ENCODE peak calls at places on chromosomes 7 and 10, in seven cellular contexts. V is H1, F is spleen, G is HepG2, U is breast epithelium, P is Panc1, C is HCT116. L is an unnamed sample. For H3K4me1, the result is how much of the 10 kb centered on the place peaks cover.

GRCh38 chr7:80896856-80897598 is 21.8 kb downstream of the SEMA3C start:
- DNase-seq in V (no peak), F (no peak), G (no peak), U (no peak), P (no peak), C (no peak), L (no peak)

GRCh38 chr7:157763279-157764000 is 426.6 kb downstream of the DNAJB6 start:
- DNase-seq in V (no peak), F (peak), G (no peak), U (no peak), P (no peak), C (no peak), L (no peak)

GRCh38 chr7:10913457-10913856 is 60.2 kb upstream of the PHF14 start:
- DNase-seq in V (no peak), F (no peak), G (no peak), U (no peak), P (no peak), C (no peak), L (no peak)

GRCh38 chr7:106326594-106327537 is 42.1 kb upstream of the NAMPT start:
- DNase-seq in V (no peak), F (no peak), G (peak), U (no peak), P (no peak), C (no peak), L (no peak)

GRCh38 chr7:1736469-1736817 is 66.4 kb downstream of the ELFN1 start:
- DNase-seq in V (no peak), F (no peak), G (no peak), U (no peak), P (no peak), C (no peak), L (no peak)

GRCh38 chr7:38393874-38394273 is 120.4 kb upstream of the TARP start:
- DNase-seq in V (no peak), F (no peak), G (no peak), U (no peak), P (no peak), C (no peak), L (no peak)

GRCh38 chr10:1173091-1173490 is 116.9 kb downstream of the WDR37 start:
- DNase-seq in V (no peak), F (no peak), G (no peak), U (peak), P (no peak), C (no peak), L (no peak)

GRCh38 chr10:36802523-36803153 is 322.8 kb upstream of the ANKRD30A start:
- DNase-seq in V (no peak), F (no peak), G (no peak), U (no peak), P (no peak), C (no peak), L (no peak)

GRCh38 chr7:156618791-156619367 is 21.7 kb upstream of the RNF32 start:
- DNase-seq in V (no peak), F (no peak), G (no peak), U (no peak), P (no peak), C (no peak), L (peak)

GRCh38 chr10:63055705-63056104 is 77.4 kb upstream of the NRBF2 start:
- DNase-seq in V (no peak), F (no peak), G (no peak), U (no peak), P (no peak), C (no peak), L (no peak)

GRCh38 chr10:131698232-131698631 is 202.6 kb upstream of the PPP2R2D start:
- DNase-seq in V (no peak), F (peak), G (no peak), U (no peak), P (no peak), C (no peak), L (no peak)

GRCh38 chr10:5942001-5942400 is 35.3 kb downstream of the IL15RA start:
- DNase-seq in V (no peak), F (no peak), G (no peak), U (no peak), P (no peak), C (no peak), L (no peak)

GRCh38 chr7:4739528-4739992 is 35.9 kb upstream of the AP5Z1 start:
- DNase-seq in V (no peak), F (no peak), G (peak), U (no peak), P (no peak), C (no peak), L (peak)

GRCh38 chr7:28062197-28062988 is 118.2 kb downstream of the JAZF1 start:
- DNase-seq in V (peak), F (peak), G (peak), U (no peak), P (peak), C (peak), L (peak)

GRCh38 chr10:86953747-86954680 is 3.4 kb downstream of the MMRN2 start:
- DNase-seq in V (peak), F (peak), G (no peak), U (no peak), P (no peak), C (no peak), L (peak)

GRCh38 chr10:3396116-3396515 is 223.5 kb upstream of the PITRM1 start:
- DNase-seq in V (no peak), F (no peak), G (no peak), U (no peak), P (no peak), C (no peak), L (no peak)

GRCh38 chr7:143399642-143400041 is 9.0 kb downstream of the EPHA1 start:
- DNase-seq in V (no peak), F (peak), G (no peak), U (no peak), P (no peak), C (no peak), L (no peak)

GRCh38 chr10:63077800-63078199 is 55.3 kb upstream of the NRBF2 start:
- DNase-seq in V (no peak), F (no peak), G (no peak), U (no peak), P (no peak), C (no peak), L (no peak)

GRCh38 chr7:88141025-88141424 is 78.8 kb downstream of the SRI start:
- DNase-seq in V (no peak), F (no peak), G (no peak), U (no peak), P (no peak), C (no peak), L (no peak)

GRCh38 chr7:69738396-69738889 is 140.2 kb downstream of the AUTS2 start:
- DNase-seq in V (no peak), F (no peak), G (no peak), U (no peak), P (no peak), C (no peak), L (no peak)

GRCh38 chr10:60942604-60943269 is 1.2 kb downstream of the RHOBTB1 start:
- DNase-seq in V (no peak), F (peak), G (no peak), U (no peak), P (no peak), C (no peak), L (peak)

GRCh38 chr7:329691-330281 is 39.8 kb downstream of the FOXL3 start:
- DNase-seq in V (no peak), F (no peak), G (no peak), U (no peak), P (no peak), C (no peak), L (no peak)

GRCh38 chr7:82897500-82897899 is 265.2 kb downstream of the PCLO start:
- DNase-seq in V (no peak), F (no peak), G (no peak), U (no peak), P (no peak), C (no peak), L (no peak)

DNA sequence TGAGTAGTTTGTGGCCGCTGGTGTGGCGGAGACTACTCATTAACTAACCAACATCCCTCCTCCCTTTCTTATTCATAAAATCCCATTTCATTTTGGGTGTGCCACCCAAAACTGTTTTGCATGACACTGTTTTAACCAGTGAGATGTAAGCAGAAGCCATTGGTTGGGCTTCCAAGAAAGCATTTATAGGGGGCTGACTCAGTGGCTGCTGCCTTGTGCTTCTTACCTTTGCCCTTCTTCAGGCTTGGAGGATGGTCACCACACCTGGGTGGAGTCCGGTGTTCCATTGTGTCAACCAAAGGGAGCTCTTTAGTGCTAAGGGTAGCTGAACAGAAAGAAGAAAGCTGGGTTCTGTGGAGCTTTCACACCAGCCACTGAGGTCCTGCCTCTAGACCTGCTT is 37.2 kb upstream of the EPC1 start:
- DNase-seq in V (no peak), F (no peak), G (no peak), U (no peak), P (no peak), C (no peak), L (no peak)
- H3K4me3 ChIP-seq in V (no peak), F (no peak), G (no peak), U (no peak), P (no peak), C (no peak), L (no peak)

GRCh38 chr10:69800109-69800508 is 1.6 kb upstream of the COL13A1 start:
- DNase-seq in V (peak), F (no peak), G (peak), U (no peak), P (no peak), C (peak), L (no peak)

GRCh38 chr10:69802424-69803161 is 887 bp downstream of the COL13A1 start:
- DNase-seq in V (peak), F (peak), G (no peak), U (no peak), P (no peak), C (no peak), L (no peak)

GRCh38 chr10:69800665-69801064 is 1.0 kb upstream of the COL13A1 start:
- DNase-seq in V (no peak), F (no peak), G (no peak), U (no peak), P (no peak), C (no peak), L (no peak)

GRCh38 chr10:69801094-69801433 is 642 bp upstream of the COL13A1 start:
- DNase-seq in V (peak), F (no peak), G (peak), U (no peak), P (no peak), C (peak), L (peak)

DNA sequence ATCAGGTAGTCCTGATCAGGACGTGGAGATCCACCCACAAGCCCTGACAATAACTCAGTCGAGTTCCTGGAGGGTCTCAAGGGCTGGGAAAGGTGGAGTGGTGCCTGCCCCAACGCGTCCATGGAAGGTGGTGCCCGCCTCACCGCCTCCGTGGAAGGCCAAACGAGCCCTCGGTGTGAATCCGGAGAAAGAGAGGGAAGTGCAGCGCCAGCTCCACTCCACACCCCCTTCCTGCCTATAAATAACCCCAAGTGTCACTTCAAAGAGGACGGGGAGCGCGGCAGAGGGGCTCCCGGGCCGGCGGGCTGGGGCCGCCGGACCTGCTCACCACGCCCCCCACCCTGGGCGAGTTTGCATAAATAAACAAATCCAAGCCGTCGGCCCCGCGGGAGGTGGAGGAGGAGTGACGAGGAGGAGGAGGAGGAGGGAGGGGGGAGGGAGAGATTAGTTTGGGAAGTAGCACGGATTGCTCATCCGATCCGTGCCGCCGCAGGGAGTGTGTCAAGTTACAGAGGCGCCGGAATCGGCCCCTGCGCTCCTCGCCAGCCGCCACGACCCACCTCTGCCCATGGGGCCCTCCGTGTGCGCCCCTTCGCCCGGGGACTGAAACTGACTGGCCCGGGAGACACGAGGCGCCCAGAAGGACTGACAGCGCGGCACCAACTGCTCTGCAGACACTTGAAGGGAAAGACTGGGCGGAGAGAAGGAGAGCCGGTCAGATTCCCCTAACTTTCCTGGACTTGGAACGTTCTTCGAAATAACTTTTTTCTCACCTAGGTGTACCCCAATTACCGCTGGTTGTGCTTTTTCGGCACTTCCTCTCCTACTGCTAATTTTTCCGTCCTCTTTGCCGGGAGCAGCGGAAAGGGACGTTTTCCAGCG is at the start of gene COL13A1:
- DNase-seq in V (peak), F (peak), G (no peak), U (no peak), P (no peak), C (peak), L (peak)
- H3K4me1 ChIP-seq in V (under half), F (under half), G (under half), U (under half), P (under half), C (under half), L (under half)

DNA sequence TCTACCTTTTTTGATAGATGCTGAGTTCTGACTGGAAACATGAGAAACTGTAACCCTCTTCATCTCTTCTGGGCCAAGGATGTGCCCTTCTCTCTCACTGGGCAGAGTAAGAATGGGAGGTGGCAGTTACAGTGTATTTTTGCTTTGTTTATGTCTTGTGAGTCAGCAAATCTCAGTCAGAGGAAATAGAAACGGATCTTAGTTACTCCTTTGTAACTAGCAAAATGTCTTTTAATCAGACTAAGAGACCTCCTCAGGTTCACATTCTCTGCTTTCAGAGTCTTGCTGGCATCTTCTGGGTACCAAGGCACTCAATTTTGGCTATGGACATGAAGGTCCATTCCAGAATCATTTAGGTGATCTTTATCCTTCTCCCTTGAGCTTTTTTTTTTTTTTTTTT is 70.9 kb downstream of the HHEX start:
- DNase-seq in V (no peak), F (no peak), G (no peak), U (no peak), P (no peak), C (no peak), L (no peak)
- TF ChIP-seq POLR2AphosphoS5 in V (no peak), F (no peak), G (no peak), U (no peak), P (no peak), C (no peak), L (no peak)

GRCh38 chr10:29720149-29720548 is 85.4 kb upstream of the SVIL start:
- DNase-seq in V (no peak), F (no peak), G (no peak), U (no peak), P (no peak), C (no peak), L (no peak)

GRCh38 chr10:29723704-29724103 is 88.9 kb upstream of the SVIL start:
- DNase-seq in V (no peak), F (no peak), G (no peak), U (no peak), P (no peak), C (no peak), L (no peak)

GRCh38 chr10:29715296-29715695 is 80.5 kb upstream of the SVIL start:
- DNase-seq in V (no peak), F (no peak), G (no peak), U (no peak), P (no peak), C (no peak), L (no peak)

GRCh38 chr10:29722777-29723176 is 88.0 kb upstream of the SVIL start:
- DNase-seq in V (no peak), F (no peak), G (no peak), U (no peak), P (no peak), C (no peak), L (no peak)

GRCh38 chr10:29719281-29719675 is 84.5 kb upstream of the SVIL start:
- DNase-seq in V (no peak), F (no peak), G (no peak), U (no peak), P (no peak), C (no peak), L (no peak)
- H3K4me3 ChIP-seq in V (no peak), F (no peak), G (no peak), U (no peak), P (no peak), C (no peak), L (no peak)

L was measured in upper lobe of left lung.